ENCODE peak calls at places on chromosome 1, in nine cellular contexts. Y, P, C, G, U, V, B, R and W are unnamed samples.
A peak's percentile ranks its signal among the peaks of the same experiment; 100 is the strongest.

GRCh38 chr1:107785506-107786213 is 179.3 kb downstream of the VAV3 start:
- DNase-seq in V (peak; percentile 40), G (no peak), Y (no peak), U (no peak), R (no peak), P (peak; percentile 41), C (no peak), B (no peak), W (no peak)

GRCh38 chr1:169682077-169682476 is 29.3 kb downstream of the SELL start:
- DNase-seq in V (no peak), C (no peak), B (peak; percentile 45), Y (no peak), P (peak; percentile 33), G (peak; percentile 13), R (no peak), U (no peak), W (no peak)

GRCh38 chr1:47439151-47440051 is 1.6 kb downstream of the FOXD2 start:
- DNase-seq in V (peak; percentile 50), B (peak; percentile 49), R (no peak), Y (peak; percentile 71), C (no peak), G (no peak), P (no peak), U (no peak), W (no peak)

GRCh38 chr1:226626577-226626956 is 78.0 kb downstream of the STUM start:
- DNase-seq in G (peak; percentile 91), U (peak; percentile 66), C (peak; percentile 23), V (peak; percentile 80), Y (peak; percentile 74), B (peak; percentile 80), P (peak; percentile 77), R (peak; percentile 40), W (peak; percentile 88)

GRCh38 chr1:77668924-77669449 is 13.5 kb downstream of the ZZZ3 start:
- DNase-seq in C (no peak), G (no peak), B (no peak), Y (no peak), U (no peak), V (no peak), P (no peak), R (no peak), W (no peak)

GRCh38 chr1:47703981-47704596 is 266.2 kb downstream of the FOXD2 start:
- DNase-seq in R (peak; percentile 39), P (no peak), G (peak; percentile 91), Y (no peak), B (no peak), U (peak; percentile 39), C (peak; percentile 25), V (no peak), W (peak; percentile 30)

GRCh38 chr1:113534130-113534817 is 144.0 kb downstream of the MAGI3 start:
- DNase-seq in U (no peak), B (no peak), C (peak; percentile 93), G (peak; percentile 84), P (no peak), R (peak; percentile 20), V (no peak), Y (peak; percentile 22), W (no peak)

GRCh38 chr1:207824691-207825090 is 72.8 kb downstream of the CD46 start:
- DNase-seq in U (no peak), B (no peak), Y (no peak), G (peak; percentile 63), V (no peak), C (no peak), P (no peak), R (peak; percentile 54), W (no peak)

GRCh38 chr1:62429581-62429980 is 7.3 kb upstream of the USP1 start:
- DNase-seq in P (no peak), U (no peak), R (peak; percentile 49), V (no peak), C (no peak), Y (no peak), B (no peak), G (peak; percentile 22), W (no peak)

GRCh38 chr1:59354754-59355337 is 58.0 kb downstream of the FGGY start:
- DNase-seq in G (peak; percentile 64), B (no peak), Y (no peak), R (peak; percentile 35), P (no peak), V (no peak), U (no peak), C (no peak), W (no peak)

GRCh38 chr1:160085686-160086089 is 4.3 kb downstream of the KCNJ9 start:
- DNase-seq in G (peak; percentile 75), V (peak; percentile 91), U (peak; percentile 65), B (peak; percentile 97), C (peak; percentile 15), P (peak; percentile 75), R (peak; percentile 30), Y (peak; percentile 92), W (peak; percentile 81)

GRCh38 chr1:160082487-160082886 is 1.1 kb downstream of the KCNJ9 start:
- DNase-seq in V (no peak), P (no peak), B (no peak), U (no peak), R (no peak), Y (no peak), C (no peak), G (no peak), W (no peak)

GRCh38 chr1:160084771-160085321 is 3.5 kb downstream of the KCNJ9 start:
- DNase-seq in B (no peak), U (no peak), G (no peak), C (no peak), P (no peak), V (no peak), R (no peak), Y (no peak), W (no peak)

GRCh38 chr1:160082926-160083325 is 1.6 kb downstream of the KCNJ9 start:
- DNase-seq in P (no peak), G (no peak), U (no peak), C (no peak), Y (no peak), B (no peak), R (no peak), V (no peak), W (no peak)

DNA sequence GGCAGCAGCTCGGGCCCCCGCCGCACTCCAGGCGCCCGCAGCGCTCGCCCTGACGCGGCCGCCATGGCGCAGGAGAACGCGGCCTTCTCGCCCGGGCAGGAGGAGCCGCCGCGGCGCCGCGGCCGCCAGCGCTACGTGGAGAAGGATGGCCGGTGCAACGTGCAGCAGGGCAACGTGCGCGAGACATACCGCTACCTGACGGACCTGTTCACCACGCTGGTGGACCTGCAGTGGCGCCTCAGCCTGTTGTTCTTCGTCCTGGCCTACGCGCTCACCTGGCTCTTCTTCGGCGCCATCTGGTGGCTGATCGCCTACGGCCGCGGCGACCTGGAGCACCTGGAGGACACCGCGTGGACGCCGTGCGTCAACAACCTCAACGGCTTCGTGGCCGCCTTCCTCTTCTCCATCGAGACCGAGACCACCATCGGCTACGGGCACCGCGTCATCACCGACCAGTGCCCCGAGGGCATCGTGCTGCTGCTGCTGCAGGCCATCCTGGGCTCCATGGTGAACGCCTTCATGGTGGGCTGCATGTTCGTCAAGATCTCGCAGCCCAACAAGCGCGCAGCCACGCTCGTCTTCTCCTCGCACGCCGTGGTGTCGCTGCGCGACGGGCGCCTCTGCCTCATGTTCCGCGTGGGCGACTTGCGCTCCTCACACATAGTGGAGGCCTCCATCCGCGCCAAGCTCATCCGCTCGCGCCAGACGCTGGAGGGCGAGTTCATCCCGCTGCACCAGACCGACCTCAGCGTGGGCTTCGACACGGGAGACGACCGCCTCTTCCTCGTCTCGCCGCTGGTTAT is 2.8 kb downstream of the KCNJ9 start:
- DNase-seq in B (peak; percentile 95), P (no peak), U (peak; percentile 42), G (peak; percentile 46), Y (peak; percentile 78), V (peak; percentile 72), R (peak; percentile 32), C (peak; percentile 17), W (peak; percentile 84)
- H2AFZ ChIP-seq in B (peak overlapping the region; percentile 83), P (no peak overlapping the region), U (peak overlapping the region; percentile 45), G (peak overlapping the region; percentile 36), Y (peak overlapping the region; percentile 89), V (no peak overlapping the region), R (peak overlapping the region; percentile 83), C (peak overlapping the region; percentile 92), W (peak overlapping the region; percentile 39)

GRCh38 chr1:51344276-51344601 is 13.9 kb upstream of the TTC39A start:
- DNase-seq in G (no peak), P (no peak), B (no peak), V (no peak), C (no peak), R (no peak), Y (no peak), U (no peak), W (no peak)
- H3K4me3 ChIP-seq in G (no peak overlapping the region), P (no peak overlapping the region), B (peak overlapping the region; percentile 63), V (no peak overlapping the region), C (no peak overlapping the region), R (no peak overlapping the region), Y (peak overlapping the region; percentile 46), U (no peak overlapping the region), W (peak overlapping the region; percentile 65)

GRCh38 chr1:67616394-67616985 is 68.5 kb upstream of the GADD45A start:
- DNase-seq in C (peak; percentile 25), Y (no peak), P (no peak), V (no peak), R (no peak), G (peak; percentile 45), U (peak; percentile 24), B (no peak), W (no peak)
- H2AFZ ChIP-seq in C (no peak overlapping the region), Y (no peak overlapping the region), P (no peak overlapping the region), V (no peak overlapping the region), R (no peak overlapping the region), G (no peak overlapping the region), U (no peak overlapping the region), B (peak overlapping the region; percentile 14), W (no peak overlapping the region)

GRCh38 chr1:221711156-221711577 is 30.7 kb downstream of the DUSP10 start:
- DNase-seq in R (no peak), B (no peak), Y (no peak), P (no peak), G (no peak), U (no peak), V (no peak), C (no peak), W (no peak)

GRCh38 chr1:221712198-221712684 is 29.6 kb downstream of the DUSP10 start:
- DNase-seq in P (no peak), C (peak; percentile 97), R (peak; percentile 90), G (peak; percentile 88), B (no peak), U (no peak), V (no peak), Y (no peak), W (peak; percentile 71)

GRCh38 chr1:221714227-221715116 is 27.4 kb downstream of the DUSP10 start:
- DNase-seq in V (no peak), U (no peak), C (no peak), P (no peak), R (no peak), B (peak; percentile 8), G (no peak), Y (peak; percentile 20), W (no peak)

GRCh38 chr1:221711642-221712041 is 30.2 kb downstream of the DUSP10 start:
- DNase-seq in Y (no peak), B (no peak), U (no peak), G (no peak), V (no peak), R (no peak), C (no peak), P (no peak), W (no peak)

DNA sequence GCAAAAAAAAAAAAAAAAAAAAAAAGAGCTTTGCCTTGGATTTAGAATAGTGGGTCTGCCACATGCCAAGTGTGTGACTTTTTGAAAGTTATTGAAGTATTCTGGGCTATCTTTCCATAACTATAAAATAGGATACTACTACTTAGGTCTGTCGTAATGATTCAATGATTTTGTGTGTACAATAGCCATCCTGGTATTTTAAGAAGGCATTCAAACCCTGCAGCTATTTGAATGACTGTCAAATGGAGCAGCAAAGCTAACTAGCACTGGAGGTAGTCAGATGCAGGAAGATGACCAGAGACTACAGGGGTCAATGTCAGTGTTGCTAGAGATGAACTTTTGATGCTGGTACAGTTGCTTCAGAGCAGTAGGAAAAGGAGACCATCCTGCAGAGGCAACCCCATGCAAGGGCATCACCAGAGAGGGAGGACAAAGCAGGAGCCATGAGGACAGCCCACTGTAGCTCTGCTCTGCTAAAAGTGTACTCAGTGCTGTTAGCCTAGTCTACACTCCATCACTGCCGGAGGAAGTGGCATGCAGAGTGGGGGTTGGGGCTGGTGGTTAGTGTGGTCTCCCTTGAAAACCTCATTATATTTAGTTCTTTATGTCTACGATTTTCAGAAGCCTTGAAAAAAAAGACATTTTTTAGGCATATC is 29.0 kb downstream of the DUSP10 start:
- DNase-seq in P (no peak), Y (no peak), U (no peak), B (no peak), V (no peak), C (no peak), G (peak; percentile 23), R (no peak), W (peak; percentile 25)
- H3K4me3 ChIP-seq in P (no peak overlapping the region), Y (no peak overlapping the region), U (no peak overlapping the region), B (no peak overlapping the region), V (no peak overlapping the region), C (no peak overlapping the region), G (no peak overlapping the region), R (no peak overlapping the region), W (no peak overlapping the region)